ENCODE peak calls at places on chromosomes 5 and 9, in nine cellular contexts. A is H54, X is GM20000, G is MCF 10A, W is fibroblast of the aortic adventitia, T is epithelial cell of esophagus, K is NCI-H460, E is uterus, B is iPS-NIHi11. H is an unnamed sample.

GRCh38 chr5:79284852-79285251 is 48.9 kb downstream of the JMY start:
- DNase-seq in E (no peak), B (no peak), A (no peak), K (no peak), G (no peak), X (no peak), T (peak), W (no peak), H (no peak)

GRCh38 chr9:129209109-129209508 is 31.0 kb upstream of the IER5L start:
- DNase-seq in K (no peak), A (no peak), B (no peak), E (no peak), X (no peak), W (no peak), G (no peak), T (no peak), H (no peak)

GRCh38 chr5:61599370-61600140 is 267.5 kb downstream of the ZSWIM6 start:
- DNase-seq in B (no peak), X (no peak), K (no peak), W (peak), T (peak), A (no peak), G (peak), E (no peak), H (no peak)

GRCh38 chr5:149150457-149150856 is 9.2 kb downstream of the ABLIM3 start:
- DNase-seq in K (no peak), T (no peak), G (no peak), W (peak), E (no peak), B (no peak), A (no peak), X (no peak), H (no peak)

GRCh38 chr9:98983295-98984268 is 39.9 kb downstream of the COL15A1 start:
- DNase-seq in T (no peak), K (no peak), E (no peak), G (peak), W (peak), B (no peak), A (no peak), X (no peak), H (no peak)

GRCh38 chr9:96150324-96151023 is 151.5 kb downstream of the HSD17B3 start:
- DNase-seq in B (no peak), G (no peak), A (no peak), E (no peak), T (no peak), W (no peak), X (peak), K (no peak), H (no peak)

GRCh38 chr9:35756743-35757526 is 2.9 kb upstream of the MSMP start:
- DNase-seq in K (no peak), A (peak), T (peak), X (peak), W (no peak), B (peak), G (peak), E (peak), H (peak)

GRCh38 chr9:129384887-129385614 is 207.0 kb upstream of the IER5L start:
- DNase-seq in W (no peak), B (no peak), K (no peak), A (no peak), G (no peak), X (no peak), T (no peak), E (peak), H (no peak)

GRCh38 chr5:96293966-96294886 is 138.8 kb downstream of the PCSK1 start:
- DNase-seq in B (no peak), W (peak), E (no peak), T (peak), A (no peak), G (no peak), K (no peak), X (no peak), H (no peak)

GRCh38 chr9:34377402-34377741 is 674 bp upstream of the MYORG start:
- DNase-seq in G (no peak), T (no peak), A (peak), X (no peak), W (no peak), E (peak), B (no peak), K (no peak), H (no peak)

GRCh38 chr9:111287127-111287526 is 42.9 kb downstream of the OR2K2 start:
- DNase-seq in W (peak), T (peak), X (no peak), B (no peak), G (peak), E (no peak), K (no peak), A (peak), H (peak)

GRCh38 chr5:132233811-132234683 is 6.4 kb upstream of the P4HA2 start:
- DNase-seq in X (no peak), B (no peak), K (no peak), W (no peak), E (peak), G (no peak), A (no peak), T (peak), H (no peak)

GRCh38 chr5:149656576-149657182 is 73.4 kb upstream of the PPARGC1B start:
- DNase-seq in G (peak), B (peak), X (peak), E (no peak), K (peak), A (no peak), W (no peak), T (peak), H (no peak)

H was measured in kidney glomerular epithelial cell.